ENCODE peak calls at places on chromosomes 5 and 9, in ten cellular contexts. T is heart left ventricle; X is OCI-LY7; I is CD4-positive, alpha-beta memory T cell; W is ascending aorta; S is adrenal gland; F is mesenchymal stem cell; Q is CD4-positive, CD25-positive, alpha-beta regulatory T cell; J is PC-9; C is colonic mucosa. R is an unnamed sample.

GRCh38 chr9:21210311-21210710 is 3.4 kb upstream of the IFNA10 start:
- DNase-seq in T (no peak), X (no peak), I (no peak), W (no peak), S (no peak), F (no peak), Q (no peak), J (no peak), C (no peak), R (no peak)

GRCh38 chr5:111585946-111586345 is 73.6 kb upstream of the STARD4 start:
- DNase-seq in T (no peak), X (no peak), I (no peak), W (no peak), S (no peak), F (no peak), Q (no peak), J (no peak), C (no peak), R (no peak)

GRCh38 chr5:98372351-98372750 is 401.1 kb upstream of the RGMB start:
- DNase-seq in T (no peak), X (no peak), I (no peak), W (no peak), S (no peak), F (peak; percentile 4), Q (no peak), J (no peak), C (no peak), R (no peak)

GRCh38 chr9:108156270-108156998 is 666.9 kb upstream of the KLF4 start:
- DNase-seq in T (no peak), X (no peak), I (no peak), W (no peak), S (no peak), F (peak; percentile 47), Q (no peak), J (peak; percentile 32), C (peak; percentile 48), R (no peak)

GRCh38 chr9:136273244-136273865 is 27.7 kb upstream of the QSOX2 start:
- DNase-seq in T (no peak), X (no peak), I (no peak), W (no peak), S (no peak), F (no peak), Q (no peak), J (no peak), C (no peak), R (no peak)

GRCh38 chr5:68464424-68464823 is 248.9 kb downstream of the PIK3R1 start:
- DNase-seq in T (no peak), X (no peak), I (no peak), W (no peak), S (no peak), F (peak; percentile 24), Q (peak; percentile 26), J (no peak), C (no peak), R (no peak)

GRCh38 chr5:82312373-82312856 is 34.3 kb upstream of the RPS23 start:
- DNase-seq in T (peak; percentile 69), X (peak; percentile 35), I (peak; percentile 4), W (peak; percentile 87), S (peak; percentile 80), F (peak; percentile 83), Q (peak; percentile 32), J (peak; percentile 55), C (peak; percentile 69), R (no peak)

GRCh38 chr5:66891184-66891925 is 295.2 kb downstream of the MAST4 start:
- DNase-seq in T (peak; percentile 54), X (no peak), I (no peak), W (no peak), S (peak; percentile 31), F (peak; percentile 83), Q (no peak), J (peak; percentile 11), C (peak; percentile 41), R (no peak)

GRCh38 chr5:79573983-79574890 is 38.0 kb upstream of the TENT2 start:
- DNase-seq in T (no peak), X (no peak), I (no peak), W (no peak), S (no peak), F (no peak), Q (no peak), J (no peak), C (no peak), R (no peak)

GRCh38 chr5:39526914-39527477 is 102.2 kb upstream of the DAB2 start:
- DNase-seq in T (peak; percentile 35), X (no peak), I (no peak), W (no peak), S (peak; percentile 33), F (peak; percentile 78), Q (no peak), J (no peak), C (peak; percentile 45), R (no peak)

GRCh38 chr9:71552480-71552879 is 215.8 kb downstream of the CEMIP2 start:
- DNase-seq in T (no peak), X (no peak), I (no peak), W (no peak), S (no peak), F (no peak), Q (no peak), J (no peak), C (no peak), R (no peak)

GRCh38 chr9:110933350-110934001 is 104.8 kb downstream of the LPAR1 start:
- DNase-seq in T (no peak), X (no peak), I (no peak), W (no peak), S (no peak), F (no peak), Q (peak; percentile 15), J (no peak), C (no peak), R (no peak)

GRCh38 chr9:110936719-110937452 is 101.4 kb downstream of the LPAR1 start:
- DNase-seq in T (no peak), X (no peak), I (no peak), W (peak; percentile 66), S (no peak), F (peak; percentile 75), Q (no peak), J (no peak), C (no peak), R (no peak)

GRCh38 chr9:110939053-110939452 is 99.2 kb downstream of the LPAR1 start:
- DNase-seq in T (no peak), X (no peak), I (no peak), W (no peak), S (no peak), F (no peak), Q (no peak), J (no peak), C (no peak), R (no peak)

GRCh38 chr9:110935829-110936228 is 102.4 kb downstream of the LPAR1 start:
- DNase-seq in T (no peak), X (no peak), I (no peak), W (peak; percentile 62), S (no peak), F (no peak), Q (no peak), J (no peak), C (no peak), R (no peak)

DNA sequence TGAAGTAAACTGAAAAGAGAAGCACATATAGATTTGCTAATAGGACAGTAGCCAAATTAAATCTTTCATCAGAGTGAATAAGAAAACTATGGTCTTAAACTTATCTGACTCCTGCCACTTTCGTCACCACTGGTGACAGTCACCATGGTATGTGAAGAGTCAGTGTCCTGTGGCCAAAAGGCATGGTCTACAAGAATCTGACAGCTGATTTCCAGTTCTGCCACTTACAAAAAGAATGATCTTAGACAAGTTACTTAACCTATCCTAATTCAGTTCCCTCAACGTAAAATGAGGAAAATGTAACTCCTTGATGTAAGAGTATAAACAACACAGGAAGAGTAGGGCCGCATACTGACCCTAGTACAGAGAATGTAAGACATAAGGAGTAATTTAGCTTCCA is 102.0 kb downstream of the LPAR1 start:
- DNase-seq in T (no peak), X (no peak), I (no peak), W (no peak), S (no peak), F (no peak), Q (no peak), J (no peak), C (no peak), R (no peak)
- H3K4me1 ChIP-seq in T (no peaks in the 10 kb centered on the region), X (no peaks in the 10 kb centered on the region), I (no peaks in the 10 kb centered on the region), W (peaks cover 9% of the 10 kb centered on the region), S (no peaks in the 10 kb centered on the region), F (no peaks in the 10 kb centered on the region), Q (no peaks in the 10 kb centered on the region), J (no peaks in the 10 kb centered on the region), C (no peaks in the 10 kb centered on the region), R (peaks cover 77% of the 10 kb centered on the region)

GRCh38 chr5:1507457-1507856 is 16.3 kb downstream of the LPCAT1 start:
- DNase-seq in T (no peak), X (no peak), I (no peak), W (no peak), S (no peak), F (no peak), Q (no peak), J (no peak), C (no peak), R (no peak)
- H3K4me1 ChIP-seq in T (no peaks in the 10 kb centered on the region), X (peaks cover 43% of the 10 kb centered on the region), I (peaks cover 22% of the 10 kb centered on the region), W (no peaks in the 10 kb centered on the region), S (no peaks in the 10 kb centered on the region), F (peaks cover 11% of the 10 kb centered on the region), Q (peaks cover 11% of the 10 kb centered on the region), J (peaks cover 11% of the 10 kb centered on the region), C (no peaks in the 10 kb centered on the region), R (peaks cover 16% of the 10 kb centered on the region)

DNA sequence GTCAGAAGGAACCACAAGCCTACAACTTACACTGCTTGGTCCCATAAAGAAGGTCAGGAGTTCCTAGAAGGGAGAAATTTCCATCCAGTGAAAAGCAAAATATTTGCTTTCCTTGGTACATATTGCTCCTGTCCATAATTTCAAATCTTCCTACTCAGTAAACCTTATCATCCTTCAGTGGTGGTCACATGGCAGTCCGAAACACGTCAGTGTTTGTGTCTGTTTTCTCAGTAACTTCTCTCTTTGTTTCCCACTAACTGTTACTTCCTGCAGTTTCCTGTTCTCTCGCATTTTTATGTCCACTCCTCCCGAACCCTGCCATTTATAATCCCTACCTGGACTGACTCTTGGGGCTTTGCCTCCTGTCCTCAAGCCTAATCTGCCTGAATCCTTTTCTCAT is 129.1 kb downstream of the FANCC start:
- DNase-seq in T (no peak), X (no peak), I (no peak), W (no peak), S (no peak), F (peak; percentile 54), Q (no peak), J (no peak), C (no peak), R (no peak)
- H3K4me1 ChIP-seq in T (no peaks in the 10 kb centered on the region), X (no peaks in the 10 kb centered on the region), I (peaks cover 6% of the 10 kb centered on the region), W (peaks cover 9% of the 10 kb centered on the region), S (no peaks in the 10 kb centered on the region), F (peaks cover 5% of the 10 kb centered on the region), Q (no peaks in the 10 kb centered on the region), J (no peaks in the 10 kb centered on the region), C (no peaks in the 10 kb centered on the region), R (peaks cover 18% of the 10 kb centered on the region)

GRCh38 chr9:27394826-27395201 is 97.9 kb upstream of the EQTN start:
- DNase-seq in T (no peak), X (no peak), I (no peak), W (no peak), S (no peak), F (no peak), Q (no peak), J (no peak), C (no peak), R (no peak)

GRCh38 chr9:27395484-27395921 is 98.6 kb upstream of the EQTN start:
- DNase-seq in T (no peak), X (no peak), I (no peak), W (no peak), S (no peak), F (no peak), Q (no peak), J (no peak), C (no peak), R (no peak)

GRCh38 chr9:27398982-27399653 is 102.2 kb upstream of the EQTN start:
- DNase-seq in T (no peak), X (no peak), I (no peak), W (no peak), S (no peak), F (no peak), Q (no peak), J (no peak), C (no peak), R (no peak)

GRCh38 chr9:27400334-27400875 is 103.5 kb upstream of the EQTN start:
- DNase-seq in T (no peak), X (no peak), I (no peak), W (no peak), S (no peak), F (no peak), Q (no peak), J (no peak), C (no peak), R (no peak)
- H3K4me1 ChIP-seq in T (no peaks in the 10 kb centered on the region), X (no peaks in the 10 kb centered on the region), I (no peaks in the 10 kb centered on the region), W (no peaks in the 10 kb centered on the region), S (no peaks in the 10 kb centered on the region), F (no peaks in the 10 kb centered on the region), Q (no peaks in the 10 kb centered on the region), J (no peaks in the 10 kb centered on the region), C (no peaks in the 10 kb centered on the region), R (no peaks in the 10 kb centered on the region)

R was measured in thoracic aorta.